ENCODE peak calls at places on chromosomes 13 and 19, in five cellular contexts. H, S, J, Y and Q are unnamed samples.

GRCh38 chr13:112751617-112752016 is 61.8 kb downstream of the ATP11A start:
- DNase-seq in J (no peak), Y (no peak), H (peak), S (no peak), Q (no peak)

GRCh38 chr13:47862841-47863240 is 138.2 kb downstream of the SUCLA2 start:
- DNase-seq in S (no peak), J (no peak), H (no peak), Y (no peak), Q (no peak)

GRCh38 chr19:44927746-44928145 is 13.3 kb downstream of the APOC1 start:
- DNase-seq in S (no peak), Y (no peak), J (no peak), H (no peak), Q (no peak)

GRCh38 chr13:39766464-39767167 is 111.2 kb downstream of the COG6 start:
- DNase-seq in Y (no peak), H (no peak), S (no peak), J (no peak), Q (no peak)

GRCh38 chr13:114077938-114078335 is 54.5 kb downstream of the RASA3 start:
- DNase-seq in J (no peak), S (peak), Y (no peak), H (peak), Q (no peak)

GRCh38 chr13:101795025-101795424 is 342.6 kb downstream of the ITGBL1 start:
- DNase-seq in Y (no peak), H (no peak), S (no peak), J (no peak), Q (no peak)

GRCh38 chr13:32147193-32147592 is 115.6 kb downstream of the FRY start:
- DNase-seq in H (no peak), S (no peak), Y (no peak), J (no peak), Q (no peak)

GRCh38 chr19:6483235-6483634 is 1.6 kb upstream of the DENND1C start:
- DNase-seq in Y (no peak), H (no peak), S (no peak), J (no peak), Q (no peak)

GRCh38 chr13:81058211-81058915 is 717.4 kb upstream of the SPRY2 start:
- DNase-seq in J (no peak), S (no peak), H (no peak), Y (no peak), Q (no peak)

GRCh38 chr13:100611678-100612492 is 23.3 kb upstream of the GGACT start:
- DNase-seq in S (no peak), Y (no peak), H (no peak), J (peak), Q (peak)

GRCh38 chr13:106566682-106567420 is 1.1 kb downstream of the ARGLU1 start:
- DNase-seq in Y (no peak), J (no peak), H (peak), S (peak), Q (peak)

GRCh38 chr19:53002479-53002878 is 11.2 kb upstream of the ERVV-1 start:
- DNase-seq in Y (no peak), H (no peak), J (no peak), S (no peak), Q (no peak)

GRCh38 chr19:48506138-48506733 is 5.4 kb downstream of the LMTK3 start:
- DNase-seq in J (no peak), Y (no peak), S (peak), H (no peak), Q (peak)

GRCh38 chr13:72437458-72437857 is 290.0 kb downstream of the MZT1 start:
- DNase-seq in H (no peak), Y (no peak), J (no peak), S (no peak), Q (no peak)

GRCh38 chr13:110250258-110250891 is 56.6 kb downstream of the COL4A1 start:
- DNase-seq in Y (peak), H (peak), J (no peak), S (no peak), Q (no peak)

GRCh38 chr19:33621811-33622504 is at the start of gene CHST8:
- DNase-seq in H (peak), J (no peak), Y (peak), S (peak), Q (no peak)

GRCh38 chr13:34578471-34578870 is 363.6 kb upstream of the NBEA start:
- DNase-seq in H (no peak), Y (no peak), S (no peak), J (no peak), Q (no peak)